ENCODE peak calls at places on chromosome 11, in five cellular contexts. I is HFF-Myc, Y is adrenal gland, J is fibroblast of the aortic adventitia, S is progenitor cell of endocrine pancreas. R is an unnamed sample.

GRCh38 chr11:73539506-73540084 is 58.3 kb downstream of the FAM168A start:
- DNase-seq in I (no peak), Y (no peak), J (no peak), S (no peak), R (no peak)

GRCh38 chr11:57530215-57530595 is 349 bp downstream of the TIMM10 start:
- DNase-seq in I (no peak), Y (no peak), J (no peak), S (no peak), R (no peak)

GRCh38 chr11:108027057-108027456 is 18.4 kb downstream of the CUL5 start:
- DNase-seq in I (no peak), Y (no peak), J (no peak), S (no peak), R (no peak)

GRCh38 chr11:73288873-73289707 is 17.0 kb downstream of the P2RY6 start:
- DNase-seq in I (no peak), Y (peak), J (peak), S (peak), R (peak)

GRCh38 chr11:75839851-75840250 is 24.8 kb downstream of the UVRAG start:
- DNase-seq in I (no peak), Y (no peak), J (peak), S (no peak), R (no peak)

GRCh38 chr11:3971756-3972404 is 116.4 kb downstream of the STIM1 start:
- DNase-seq in I (no peak), Y (no peak), J (peak), S (no peak), R (no peak)

GRCh38 chr11:60970369-60970774 is 1.1 kb upstream of the CD6 start:
- DNase-seq in I (no peak), Y (peak), J (peak), S (peak), R (no peak)

GRCh38 chr11:67266424-67267187 is at the start of gene GRK2:
- DNase-seq in I (no peak), Y (peak), J (no peak), S (no peak), R (no peak)

GRCh38 chr11:73308003-73308962 is at the start of gene ARHGEF17:
- DNase-seq in I (no peak), Y (peak), J (peak), S (peak), R (peak)

DNA sequence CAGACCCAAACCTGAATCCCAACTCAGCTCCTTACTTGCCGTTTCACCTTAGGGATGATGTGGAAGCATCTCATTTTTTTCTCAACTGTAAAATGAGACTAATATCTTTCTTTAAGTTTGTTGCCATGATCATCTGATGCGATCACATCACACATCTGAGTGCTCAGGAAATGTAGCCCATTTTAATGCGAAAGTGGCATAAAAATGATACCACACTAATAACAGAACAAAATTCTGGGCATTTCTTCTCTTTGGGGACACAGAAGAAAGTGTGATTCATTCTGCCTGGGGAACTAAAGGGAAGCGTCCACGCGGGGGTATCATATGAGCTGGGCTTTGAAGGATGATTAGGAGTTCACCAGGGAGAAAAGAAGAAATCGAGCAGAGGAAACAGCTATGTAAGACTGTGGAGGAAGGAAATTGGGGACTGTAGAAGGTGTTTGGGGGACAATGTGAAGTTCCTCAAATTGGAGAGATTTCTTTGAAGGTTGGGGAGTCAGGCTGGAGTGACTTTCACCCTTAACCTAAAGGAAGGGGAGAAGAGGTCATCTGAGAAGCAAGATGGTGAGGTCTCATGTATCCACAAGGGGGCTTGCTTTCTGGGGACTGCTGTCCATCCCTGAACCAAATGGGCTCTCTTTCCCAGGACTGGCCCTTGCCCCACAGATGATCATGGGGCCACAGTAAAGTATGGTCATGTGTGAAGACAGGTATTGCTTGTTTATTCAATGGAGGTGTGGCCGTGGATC is 49.7 kb upstream of the NNMT start:
- DNase-seq in I (no peak), Y (no peak), J (no peak), S (no peak), R (no peak)
- TF ChIP-seq CTCF in I (no peak), Y (no peak), J (no peak), S (peak), R (no peak)

GRCh38 chr11:88886796-88887195 is 179.0 kb downstream of the GRM5 start:
- DNase-seq in I (peak), Y (no peak), J (peak), S (no peak), R (no peak)
- TF ChIP-seq CTCF in I (peak), Y (no peak), J (peak), S (peak), R (no peak)

GRCh38 chr11:32713496-32713895 is 81.0 kb downstream of the CCDC73 start:
- DNase-seq in I (no peak), Y (no peak), J (peak), S (no peak), R (no peak)
- TF ChIP-seq CTCF in I (peak), Y (peak), J (peak), S (peak), R (no peak)

DNA sequence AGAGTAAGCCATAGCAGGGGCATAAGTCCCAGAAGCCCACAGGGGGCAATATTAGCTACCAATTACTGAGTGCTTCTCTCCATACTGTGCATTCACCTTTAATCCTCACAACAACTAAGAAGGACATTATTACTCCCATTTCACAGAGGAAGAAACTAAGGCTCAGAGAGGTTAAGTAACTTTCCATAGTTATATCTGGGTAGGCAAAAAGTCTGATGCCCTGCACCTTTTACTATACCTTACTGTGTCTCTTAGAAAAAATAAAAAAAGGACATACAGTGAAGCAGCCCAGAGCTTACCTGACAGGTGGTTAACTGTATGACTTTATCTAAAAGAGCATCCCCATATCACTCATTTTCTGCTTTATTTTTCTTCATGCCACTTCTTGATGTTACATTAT is 2.6 kb downstream of the SERGEF start:
- DNase-seq in I (no peak), Y (no peak), J (no peak), S (no peak), R (no peak)
- TF ChIP-seq CTCF in I (no peak), Y (no peak), J (no peak), S (no peak), R (no peak)

GRCh38 chr11:133911169-133911568 is 45.6 kb downstream of the IGSF9B start:
- DNase-seq in I (no peak), Y (no peak), J (no peak), S (no peak), R (no peak)
- TF ChIP-seq CTCF in I (no peak), Y (no peak), J (peak), S (peak), R (peak)

GRCh38 chr11:12125609-12126149 is 15.3 kb downstream of the MICAL2 start:
- DNase-seq in I (no peak), Y (no peak), J (peak), S (no peak), R (no peak)
- TF ChIP-seq CTCF in I (no peak), Y (no peak), J (no peak), S (no peak), R (no peak)

DNA sequence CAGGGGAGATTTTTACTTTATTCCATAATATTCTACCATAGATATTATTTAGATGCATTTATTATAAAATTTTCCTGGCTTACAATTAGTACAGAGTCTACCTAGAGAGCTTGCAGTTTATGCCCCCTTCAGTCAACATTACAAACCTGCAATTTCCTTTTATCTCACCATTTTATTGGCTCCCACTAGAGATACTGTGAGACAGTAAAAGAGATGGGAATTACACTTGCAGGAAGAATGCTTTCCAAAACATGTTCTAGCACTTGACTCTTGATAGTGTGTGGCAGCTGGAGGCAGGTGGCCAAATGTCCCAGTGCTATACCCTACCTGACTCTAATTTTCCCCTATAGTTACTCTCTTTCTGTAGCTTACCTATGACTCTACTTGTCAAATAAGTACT is 863.2 kb downstream of the DLG2 start:
- DNase-seq in I (no peak), Y (no peak), J (no peak), S (no peak), R (no peak)
- TF ChIP-seq CTCF in I (no peak), Y (no peak), J (no peak), S (no peak), R (no peak)

GRCh38 chr11:62646825-62647608 is 604 bp upstream of the GANAB start:
- DNase-seq in I (no peak), Y (no peak), J (no peak), S (no peak), R (no peak)

GRCh38 chr11:62648185-62648966 is 2.0 kb upstream of the GANAB start:
- DNase-seq in I (no peak), Y (no peak), J (no peak), S (no peak), R (no peak)

GRCh38 chr11:62649486-62649885 is 3.1 kb upstream of the GANAB start:
- DNase-seq in I (no peak), Y (no peak), J (no peak), S (no peak), R (no peak)

GRCh38 chr11:62647609-62648005 is 1.2 kb upstream of the GANAB start:
- DNase-seq in I (no peak), Y (no peak), J (no peak), S (no peak), R (no peak)

DNA sequence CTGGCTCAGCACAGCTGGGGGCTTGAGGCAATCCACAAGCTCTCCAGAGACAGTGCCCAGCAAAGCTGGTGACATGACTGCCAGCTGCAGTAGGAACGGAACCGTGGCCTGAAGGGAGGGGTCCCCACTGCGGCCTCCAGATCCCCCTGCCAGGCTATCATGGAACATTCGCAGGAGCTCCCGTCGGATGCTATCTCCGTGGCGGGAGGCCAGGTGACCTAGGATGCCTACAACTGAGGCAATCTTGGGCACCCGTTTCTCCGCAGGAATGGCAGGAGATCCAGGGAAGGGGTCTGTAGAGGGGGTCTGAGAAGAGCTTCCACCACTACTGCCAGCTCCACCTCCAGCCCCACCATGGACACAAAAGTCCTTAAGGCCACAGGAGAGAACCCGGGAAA is 2.6 kb upstream of the GANAB start:
- DNase-seq in I (no peak), Y (no peak), J (no peak), S (no peak), R (no peak)
- TF ChIP-seq CTCF in I (no peak), Y (no peak), J (no peak), S (no peak), R (no peak)